ENCODE peak calls at places on chromosomes 2 and 18, in four cellular contexts. One of them, this sample, is unnamed.

GRCh38 chr2:86062043-86062442 is 43.6 kb downstream of the POLR1A start:
- DNase-seq in activated B cell treated with CpG ODN at 0.5 μM for 24 hours: no peak
- DNase-seq in fibroblast of lung: peak
- DNase-seq in brain microvascular endothelial cell: peak
- DNase-seq in this sample: peak

GRCh38 chr2:187169108-187169713 is 278.8 kb downstream of the CALCRL start:
- DNase-seq in activated B cell treated with CpG ODN at 0.5 μM for 24 hours: no peak
- DNase-seq in fibroblast of lung: no peak
- DNase-seq in brain microvascular endothelial cell: no peak
- DNase-seq in this sample: no peak

GRCh38 chr2:64837925-64838641 is 151.1 kb upstream of the SLC1A4 start:
- DNase-seq in fibroblast of lung: peak
- DNase-seq in activated B cell treated with CpG ODN at 0.5 μM for 24 hours: no peak
- DNase-seq in brain microvascular endothelial cell: no peak
- DNase-seq in this sample: no peak

GRCh38 chr2:41896186-41896846 is 151.5 kb upstream of the PKDCC start:
- DNase-seq in activated B cell treated with CpG ODN at 0.5 μM for 24 hours: no peak
- DNase-seq in fibroblast of lung: no peak
- DNase-seq in brain microvascular endothelial cell: no peak
- DNase-seq in this sample: no peak

GRCh38 chr2:102773149-102773706 is 11.4 kb downstream of the TMEM182 start:
- DNase-seq in activated B cell treated with CpG ODN at 0.5 μM for 24 hours: no peak
- DNase-seq in brain microvascular endothelial cell: no peak
- DNase-seq in fibroblast of lung: no peak
- DNase-seq in this sample: no peak

GRCh38 chr18:6444484-6445228 is 29.9 kb upstream of the L3MBTL4 start:
- DNase-seq in brain microvascular endothelial cell: no peak
- DNase-seq in fibroblast of lung: no peak
- DNase-seq in activated B cell treated with CpG ODN at 0.5 μM for 24 hours: no peak
- DNase-seq in this sample: no peak

GRCh38 chr18:45658756-45659155 is 43.5 kb downstream of the SLC14A2 start:
- DNase-seq in activated B cell treated with CpG ODN at 0.5 μM for 24 hours: no peak
- DNase-seq in fibroblast of lung: peak
- DNase-seq in brain microvascular endothelial cell: peak
- DNase-seq in this sample: peak

GRCh38 chr2:7721413-7721995 is 804.3 kb downstream of the RNF144A start:
- DNase-seq in fibroblast of lung: no peak
- DNase-seq in activated B cell treated with CpG ODN at 0.5 μM for 24 hours: no peak
- DNase-seq in brain microvascular endothelial cell: no peak
- DNase-seq in this sample: no peak

GRCh38 chr2:120289221-120289906 is 36.7 kb downstream of the RALB start:
- DNase-seq in brain microvascular endothelial cell: no peak
- DNase-seq in activated B cell treated with CpG ODN at 0.5 μM for 24 hours: no peak
- DNase-seq in fibroblast of lung: no peak
- DNase-seq in this sample: no peak

GRCh38 chr2:133497261-133497893 is 70.9 kb downstream of the NCKAP5 start:
- DNase-seq in brain microvascular endothelial cell: no peak
- DNase-seq in activated B cell treated with CpG ODN at 0.5 μM for 24 hours: no peak
- DNase-seq in fibroblast of lung: peak
- DNase-seq in this sample: peak

GRCh38 chr2:122635649-122636496 is 880.4 kb downstream of the TSN start:
- DNase-seq in activated B cell treated with CpG ODN at 0.5 μM for 24 hours: no peak
- DNase-seq in fibroblast of lung: peak
- DNase-seq in brain microvascular endothelial cell: peak
- DNase-seq in this sample: peak

GRCh38 chr2:189521686-189522434 is 58.7 kb downstream of the SLC40A1 start:
- DNase-seq in activated B cell treated with CpG ODN at 0.5 μM for 24 hours: no peak
- DNase-seq in fibroblast of lung: no peak
- DNase-seq in brain microvascular endothelial cell: no peak
- DNase-seq in this sample: no peak

GRCh38 chr2:170166735-170167134 is 11.2 kb upstream of the MYO3B start:
- DNase-seq in activated B cell treated with CpG ODN at 0.5 μM for 24 hours: no peak
- DNase-seq in fibroblast of lung: no peak
- DNase-seq in brain microvascular endothelial cell: no peak
- DNase-seq in this sample: no peak

GRCh38 chr2:96106991-96107882 is 9.1 kb downstream of the ADRA2B start:
- DNase-seq in fibroblast of lung: no peak
- DNase-seq in brain microvascular endothelial cell: no peak
- DNase-seq in activated B cell treated with CpG ODN at 0.5 μM for 24 hours: peak
- DNase-seq in this sample: no peak

GRCh38 chr2:154771664-154772284 is 73.3 kb downstream of the KCNJ3 start:
- DNase-seq in brain microvascular endothelial cell: no peak
- DNase-seq in fibroblast of lung: no peak
- DNase-seq in activated B cell treated with CpG ODN at 0.5 μM for 24 hours: no peak
- DNase-seq in this sample: no peak

GRCh38 chr2:203819434-203820133 is 48.0 kb upstream of the CTLA4 start:
- DNase-seq in fibroblast of lung: no peak
- DNase-seq in brain microvascular endothelial cell: no peak
- DNase-seq in activated B cell treated with CpG ODN at 0.5 μM for 24 hours: no peak
- DNase-seq in this sample: no peak

GRCh38 chr2:47264183-47264582 is 109.1 kb upstream of the STPG4 start:
- DNase-seq in brain microvascular endothelial cell: no peak
- DNase-seq in fibroblast of lung: no peak
- DNase-seq in activated B cell treated with CpG ODN at 0.5 μM for 24 hours: no peak
- DNase-seq in this sample: no peak
- TF ChIP-seq CTCF in brain microvascular endothelial cell: peak
- TF ChIP-seq CTCF in fibroblast of lung: no peak
- TF ChIP-seq CTCF in activated B cell treated with CpG ODN at 0.5 μM for 24 hours: no peak
- TF ChIP-seq CTCF in this sample: peak

GRCh38 chr2:157592983-157593382 is 35.7 kb downstream of the ACVR1C start:
- DNase-seq in activated B cell treated with CpG ODN at 0.5 μM for 24 hours: no peak
- DNase-seq in brain microvascular endothelial cell: peak
- DNase-seq in fibroblast of lung: peak
- DNase-seq in this sample: peak
- TF ChIP-seq CTCF in activated B cell treated with CpG ODN at 0.5 μM for 24 hours: no peak
- TF ChIP-seq CTCF in brain microvascular endothelial cell: peak
- TF ChIP-seq CTCF in fibroblast of lung: peak
- TF ChIP-seq CTCF in this sample: peak

DNA sequence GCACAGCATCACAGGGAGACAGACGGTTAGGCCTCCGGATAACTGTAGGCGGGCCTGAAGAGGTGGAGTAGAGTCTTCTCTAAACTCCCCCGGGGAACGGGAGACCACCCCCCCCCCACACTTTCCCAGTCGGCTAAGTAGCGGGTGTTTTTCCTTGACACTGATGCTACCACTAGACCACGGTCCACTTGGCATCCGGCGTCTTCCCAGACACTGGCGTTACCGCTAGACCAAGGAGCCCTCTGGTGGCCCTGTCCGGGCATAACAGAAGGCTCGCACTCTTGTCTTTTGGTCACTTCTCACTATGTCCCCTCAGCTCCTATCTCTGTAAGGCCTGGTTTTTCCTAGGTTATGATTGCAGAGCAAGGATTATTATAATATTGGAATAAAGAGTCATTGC is 25.7 kb upstream of the NCL start:
- DNase-seq in fibroblast of lung: no peak
- DNase-seq in brain microvascular endothelial cell: peak
- DNase-seq in activated B cell treated with CpG ODN at 0.5 μM for 24 hours: no peak
- DNase-seq in this sample: peak
- TF ChIP-seq CTCF in fibroblast of lung: peak
- TF ChIP-seq CTCF in brain microvascular endothelial cell: peak
- TF ChIP-seq CTCF in activated B cell treated with CpG ODN at 0.5 μM for 24 hours: no peak
- TF ChIP-seq CTCF in this sample: peak

GRCh38 chr2:239194731-239195317 is 206.0 kb downstream of the HDAC4 start:
- DNase-seq in brain microvascular endothelial cell: no peak
- DNase-seq in activated B cell treated with CpG ODN at 0.5 μM for 24 hours: no peak
- DNase-seq in fibroblast of lung: no peak
- DNase-seq in this sample: no peak

GRCh38 chr2:239193426-239193825 is 207.4 kb downstream of the HDAC4 start:
- DNase-seq in brain microvascular endothelial cell: no peak
- DNase-seq in fibroblast of lung: no peak
- DNase-seq in activated B cell treated with CpG ODN at 0.5 μM for 24 hours: no peak
- DNase-seq in this sample: no peak

GRCh38 chr2:239192975-239193374 is 207.8 kb downstream of the HDAC4 start:
- DNase-seq in activated B cell treated with CpG ODN at 0.5 μM for 24 hours: no peak
- DNase-seq in brain microvascular endothelial cell: no peak
- DNase-seq in fibroblast of lung: no peak
- DNase-seq in this sample: no peak

GRCh38 chr2:239195318-239195871 is 205.4 kb downstream of the HDAC4 start:
- DNase-seq in fibroblast of lung: peak
- DNase-seq in activated B cell treated with CpG ODN at 0.5 μM for 24 hours: no peak
- DNase-seq in brain microvascular endothelial cell: no peak
- DNase-seq in this sample: no peak

GRCh38 chr2:239193925-239194687 is 206.7 kb downstream of the HDAC4 start:
- DNase-seq in activated B cell treated with CpG ODN at 0.5 μM for 24 hours: no peak
- DNase-seq in fibroblast of lung: no peak
- DNase-seq in brain microvascular endothelial cell: no peak
- DNase-seq in this sample: no peak
- TF ChIP-seq CTCF in activated B cell treated with CpG ODN at 0.5 μM for 24 hours: no peak
- TF ChIP-seq CTCF in fibroblast of lung: peak
- TF ChIP-seq CTCF in brain microvascular endothelial cell: peak
- TF ChIP-seq CTCF in this sample: peak

GRCh38 chr2:232369126-232369955 is 9.2 kb upstream of the ALPP start:
- DNase-seq in brain microvascular endothelial cell: no peak
- DNase-seq in activated B cell treated with CpG ODN at 0.5 μM for 24 hours: no peak
- DNase-seq in fibroblast of lung: no peak
- DNase-seq in this sample: no peak

GRCh38 chr2:232367016-232367415 is 11.5 kb upstream of the ALPP start:
- DNase-seq in fibroblast of lung: no peak
- DNase-seq in brain microvascular endothelial cell: no peak
- DNase-seq in activated B cell treated with CpG ODN at 0.5 μM for 24 hours: no peak
- DNase-seq in this sample: no peak

GRCh38 chr2:232365621-232366321 is 12.8 kb upstream of the ALPP start:
- DNase-seq in brain microvascular endothelial cell: peak
- DNase-seq in activated B cell treated with CpG ODN at 0.5 μM for 24 hours: no peak
- DNase-seq in fibroblast of lung: peak
- DNase-seq in this sample: peak

GRCh38 chr2:232368311-232368731 is 10.2 kb upstream of the ALPP start:
- DNase-seq in brain microvascular endothelial cell: no peak
- DNase-seq in fibroblast of lung: no peak
- DNase-seq in activated B cell treated with CpG ODN at 0.5 μM for 24 hours: no peak
- DNase-seq in this sample: no peak

GRCh38 chr2:232367591-232368233 is 10.8 kb upstream of the ALPP start:
- DNase-seq in activated B cell treated with CpG ODN at 0.5 μM for 24 hours: no peak
- DNase-seq in brain microvascular endothelial cell: no peak
- DNase-seq in fibroblast of lung: no peak
- DNase-seq in this sample: no peak
- TF ChIP-seq CTCF in activated B cell treated with CpG ODN at 0.5 μM for 24 hours: no peak
- TF ChIP-seq CTCF in brain microvascular endothelial cell: peak
- TF ChIP-seq CTCF in fibroblast of lung: no peak
- TF ChIP-seq CTCF in this sample: peak

GRCh38 chr2:57720728-57721627 is 325.6 kb upstream of the VRK2 start:
- DNase-seq in activated B cell treated with CpG ODN at 0.5 μM for 24 hours: peak
- DNase-seq in brain microvascular endothelial cell: peak
- DNase-seq in fibroblast of lung: peak
- DNase-seq in this sample: peak
- TF ChIP-seq CTCF in activated B cell treated with CpG ODN at 0.5 μM for 24 hours: peak
- TF ChIP-seq CTCF in brain microvascular endothelial cell: peak
- TF ChIP-seq CTCF in fibroblast of lung: peak
- TF ChIP-seq CTCF in this sample: peak

GRCh38 chr2:115196577-115196976 is 754.1 kb downstream of the DPP10 start:
- DNase-seq in activated B cell treated with CpG ODN at 0.5 μM for 24 hours: no peak
- DNase-seq in brain microvascular endothelial cell: no peak
- DNase-seq in fibroblast of lung: no peak
- DNase-seq in this sample: no peak

GRCh38 chr2:115194623-115195022 is 752.2 kb downstream of the DPP10 start:
- DNase-seq in fibroblast of lung: no peak
- DNase-seq in brain microvascular endothelial cell: no peak
- DNase-seq in activated B cell treated with CpG ODN at 0.5 μM for 24 hours: no peak
- DNase-seq in this sample: no peak

GRCh38 chr2:115200016-115200415 is 757.6 kb downstream of the DPP10 start:
- DNase-seq in fibroblast of lung: no peak
- DNase-seq in activated B cell treated with CpG ODN at 0.5 μM for 24 hours: no peak
- DNase-seq in brain microvascular endothelial cell: no peak
- DNase-seq in this sample: no peak
- TF ChIP-seq CTCF in fibroblast of lung: no peak
- TF ChIP-seq CTCF in activated B cell treated with CpG ODN at 0.5 μM for 24 hours: no peak
- TF ChIP-seq CTCF in brain microvascular endothelial cell: no peak
- TF ChIP-seq CTCF in this sample: no peak

GRCh38 chr2:223104336-223104735 is 52.3 kb downstream of the KCNE4 start:
- DNase-seq in activated B cell treated with CpG ODN at 0.5 μM for 24 hours: no peak
- DNase-seq in brain microvascular endothelial cell: no peak
- DNase-seq in fibroblast of lung: no peak
- DNase-seq in this sample: no peak

GRCh38 chr2:223102040-223102899 is 50.3 kb downstream of the KCNE4 start:
- DNase-seq in activated B cell treated with CpG ODN at 0.5 μM for 24 hours: no peak
- DNase-seq in brain microvascular endothelial cell: no peak
- DNase-seq in fibroblast of lung: no peak
- DNase-seq in this sample: no peak

GRCh38 chr2:223099561-223099960 is 47.6 kb downstream of the KCNE4 start:
- DNase-seq in brain microvascular endothelial cell: no peak
- DNase-seq in fibroblast of lung: no peak
- DNase-seq in activated B cell treated with CpG ODN at 0.5 μM for 24 hours: no peak
- DNase-seq in this sample: no peak

GRCh38 chr2:223100061-223100511 is 48.1 kb downstream of the KCNE4 start:
- DNase-seq in brain microvascular endothelial cell: peak
- DNase-seq in fibroblast of lung: peak
- DNase-seq in activated B cell treated with CpG ODN at 0.5 μM for 24 hours: no peak
- DNase-seq in this sample: peak

GRCh38 chr2:223101340-223102039 is 49.5 kb downstream of the KCNE4 start:
- DNase-seq in fibroblast of lung: peak
- DNase-seq in brain microvascular endothelial cell: peak
- DNase-seq in activated B cell treated with CpG ODN at 0.5 μM for 24 hours: no peak
- DNase-seq in this sample: peak
- TF ChIP-seq CTCF in fibroblast of lung: peak
- TF ChIP-seq CTCF in brain microvascular endothelial cell: peak
- TF ChIP-seq CTCF in activated B cell treated with CpG ODN at 0.5 μM for 24 hours: no peak
- TF ChIP-seq CTCF in this sample: peak